ENCODE peak calls at places on chromosome 15, in five cellular contexts. One of them, this sample, is unnamed.

GRCh38 chr15:70702584-70702983 is 60.8 kb downstream of the UACA start:
- DNase-seq in dorsolateral prefrontal cortex: no peak
- DNase-seq in Kasumi-1: no peak
- DNase-seq in NCI-H345: no peak
- DNase-seq in RPMI8226: no peak
- DNase-seq in this sample: no peak

GRCh38 chr15:101359365-101359947 is 64.4 kb upstream of the SNRPA1 start:
- DNase-seq in RPMI8226: peak; percentile 15
- DNase-seq in Kasumi-1: no peak
- DNase-seq in dorsolateral prefrontal cortex: no peak
- DNase-seq in NCI-H345: peak; percentile 71
- DNase-seq in this sample: peak; percentile 52

GRCh38 chr15:51336011-51336410 is 2.4 kb downstream of the CYP19A1 start:
- DNase-seq in RPMI8226: no peak
- DNase-seq in NCI-H345: no peak
- DNase-seq in dorsolateral prefrontal cortex: no peak
- DNase-seq in Kasumi-1: no peak
- DNase-seq in this sample: no peak

GRCh38 chr15:48644827-48645557 is 517 bp downstream of the FBN1 start:
- DNase-seq in Kasumi-1: no peak
- DNase-seq in RPMI8226: no peak
- DNase-seq in NCI-H345: no peak
- DNase-seq in dorsolateral prefrontal cortex: peak; percentile 62
- DNase-seq in this sample: peak; percentile 50

GRCh38 chr15:81899730-81900129 is 146.1 kb downstream of the MEX3B start:
- DNase-seq in NCI-H345: no peak
- DNase-seq in Kasumi-1: no peak
- DNase-seq in dorsolateral prefrontal cortex: no peak
- DNase-seq in RPMI8226: no peak
- DNase-seq in this sample: no peak

GRCh38 chr15:71716990-71717389 is 93.4 kb upstream of the NR2E3 start:
- DNase-seq in RPMI8226: no peak
- DNase-seq in NCI-H345: no peak
- DNase-seq in Kasumi-1: no peak
- DNase-seq in dorsolateral prefrontal cortex: no peak
- DNase-seq in this sample: no peak

GRCh38 chr15:68106656-68107055 is 52.5 kb downstream of the PIAS1 start:
- DNase-seq in Kasumi-1: no peak
- DNase-seq in RPMI8226: no peak
- DNase-seq in NCI-H345: no peak
- DNase-seq in dorsolateral prefrontal cortex: no peak
- DNase-seq in this sample: no peak

GRCh38 chr15:56038015-56038414 is 44.6 kb upstream of the NEDD4 start:
- DNase-seq in Kasumi-1: peak; percentile 45
- DNase-seq in RPMI8226: no peak
- DNase-seq in dorsolateral prefrontal cortex: no peak
- DNase-seq in NCI-H345: no peak
- DNase-seq in this sample: no peak

GRCh38 chr15:38354321-38354929 is 99.5 kb upstream of the FAM98B start:
- DNase-seq in Kasumi-1: peak; percentile 50
- DNase-seq in dorsolateral prefrontal cortex: peak; percentile 56
- DNase-seq in NCI-H345: peak; percentile 28
- DNase-seq in RPMI8226: peak; percentile 66
- DNase-seq in this sample: peak; percentile 21

GRCh38 chr15:26129852-26130251 is 266.7 kb upstream of the ATP10A start:
- DNase-seq in RPMI8226: no peak
- DNase-seq in Kasumi-1: no peak
- DNase-seq in dorsolateral prefrontal cortex: no peak
- DNase-seq in NCI-H345: no peak
- DNase-seq in this sample: no peak

GRCh38 chr15:58981808-58982475 is 5.5 kb upstream of the RNF111 start:
- DNase-seq in Kasumi-1: peak; percentile 5
- DNase-seq in NCI-H345: no peak
- DNase-seq in dorsolateral prefrontal cortex: no peak
- DNase-seq in RPMI8226: peak; percentile 37
- DNase-seq in this sample: no peak

GRCh38 chr15:35713733-35714132 is 167.8 kb upstream of the DPH6 start:
- DNase-seq in RPMI8226: no peak
- DNase-seq in dorsolateral prefrontal cortex: no peak
- DNase-seq in NCI-H345: no peak
- DNase-seq in Kasumi-1: no peak
- DNase-seq in this sample: no peak

GRCh38 chr15:68285243-68285980 is 7.9 kb downstream of the FEM1B start:
- DNase-seq in Kasumi-1: no peak
- DNase-seq in NCI-H345: no peak
- DNase-seq in dorsolateral prefrontal cortex: no peak
- DNase-seq in RPMI8226: no peak
- DNase-seq in this sample: peak; percentile 76

GRCh38 chr15:34812369-34812768 is 17.0 kb upstream of the ACTC1 start:
- DNase-seq in Kasumi-1: no peak
- DNase-seq in NCI-H345: no peak
- DNase-seq in RPMI8226: no peak
- DNase-seq in dorsolateral prefrontal cortex: no peak
- DNase-seq in this sample: no peak

GRCh38 chr15:79779739-79780138 is 117.1 kb downstream of the MTHFS start:
- DNase-seq in Kasumi-1: no peak
- DNase-seq in NCI-H345: no peak
- DNase-seq in dorsolateral prefrontal cortex: no peak
- DNase-seq in RPMI8226: no peak
- DNase-seq in this sample: no peak

GRCh38 chr15:62462721-62463120 is 297.6 kb upstream of the C2CD4B start:
- DNase-seq in dorsolateral prefrontal cortex: no peak
- DNase-seq in Kasumi-1: no peak
- DNase-seq in RPMI8226: no peak
- DNase-seq in NCI-H345: no peak
- DNase-seq in this sample: no peak

GRCh38 chr15:57555270-57555669 is 36.4 kb upstream of the MYZAP start:
- DNase-seq in dorsolateral prefrontal cortex: no peak
- DNase-seq in Kasumi-1: no peak
- DNase-seq in NCI-H345: no peak
- DNase-seq in RPMI8226: no peak
- DNase-seq in this sample: no peak

GRCh38 chr15:53716909-53717878 is 42.3 kb downstream of the WDR72 start:
- DNase-seq in RPMI8226: peak; percentile 44
- DNase-seq in dorsolateral prefrontal cortex: no peak
- DNase-seq in Kasumi-1: peak; percentile 32
- DNase-seq in NCI-H345: peak; percentile 36
- DNase-seq in this sample: peak; percentile 1

This sample was measured in NCI-H146.